ENCODE peak calls at places on chromosomes 12 and 14, in six cellular contexts. X, Q, R, H, W and I are unnamed samples.

GRCh38 chr12:123160801-123161487 is 10.1 kb upstream of the PITPNM2 start:
- DNase-seq in X (no peak), Q (no peak), R (no peak), H (no peak), W (no peak), I (no peak)

GRCh38 chr12:108307006-108307405 is 32.1 kb downstream of the CMKLR1 start:
- DNase-seq in X (no peak), Q (no peak), R (no peak), H (no peak), W (no peak), I (no peak)

GRCh38 chr12:45671254-45671653 is 58.3 kb upstream of the ARID2 start:
- DNase-seq in X (peak), Q (no peak), R (no peak), H (no peak), W (no peak), I (no peak)

GRCh38 chr12:46101121-46101869 is 110.9 kb upstream of the SCAF11 start:
- DNase-seq in X (no peak), Q (no peak), R (no peak), H (peak), W (no peak), I (no peak)

GRCh38 chr12:52806169-52806811 is 7.6 kb downstream of the KRT4 start:
- DNase-seq in X (no peak), Q (no peak), R (no peak), H (no peak), W (no peak), I (no peak)

GRCh38 chr14:100109594-100109955 is 44.4 kb downstream of the EVL start:
- DNase-seq in X (no peak), Q (no peak), R (no peak), H (no peak), W (no peak), I (no peak)

GRCh38 chr12:69330475-69331473 is 17.4 kb upstream of the LYZ start:
- DNase-seq in X (no peak), Q (peak), R (peak), H (no peak), W (no peak), I (peak)

GRCh38 chr14:73785834-73786631 is 65.6 kb upstream of the PTGR2 start:
- DNase-seq in X (no peak), Q (peak), R (peak), H (peak), W (no peak), I (peak)

GRCh38 chr12:5083955-5084849 is 40.5 kb downstream of the KCNA5 start:
- DNase-seq in X (no peak), Q (no peak), R (no peak), H (peak), W (peak), I (no peak)

GRCh38 chr14:30194769-30195168 is 267.1 kb upstream of the PRKD1 start:
- DNase-seq in X (no peak), Q (no peak), R (no peak), H (peak), W (no peak), I (no peak)

GRCh38 chr14:56491299-56492285 is 88.0 kb upstream of the TMEM260 start:
- DNase-seq in X (no peak), Q (peak), R (no peak), H (peak), W (peak), I (no peak)

GRCh38 chr12:42017036-42017435 is 127.6 kb downstream of the GXYLT1 start:
- DNase-seq in X (no peak), Q (no peak), R (no peak), H (no peak), W (no peak), I (no peak)